ENCODE peak calls at places on chromosome 1, in five cellular contexts. I is K562, N is H9, U is spleen, H is neural progenitor cell. L is an unnamed sample.
A peak's percentile ranks its signal among the peaks of the same experiment; 100 is the strongest.

GRCh38 chr1:111599781-111600180 is 19.8 kb upstream of the RAP1A start:
- DNase-seq in I (peak; percentile 84), N (no peak), U (no peak), H (no peak), L (no peak)

GRCh38 chr1:68234094-68234493 is 1.8 kb upstream of the WLS start:
- DNase-seq in I (no peak), N (no peak), U (no peak), H (no peak), L (no peak)

GRCh38 chr1:221246067-221246466 is 366.8 kb downstream of the HLX start:
- DNase-seq in I (no peak), N (no peak), U (no peak), H (no peak), L (no peak)

GRCh38 chr1:218350909-218351616 is 5.9 kb downstream of the TGFB2 start:
- DNase-seq in I (no peak), N (no peak), U (no peak), H (no peak), L (no peak)

GRCh38 chr1:112836642-112837041 is 119.4 kb downstream of the SLC16A1 start:
- DNase-seq in I (no peak), N (no peak), U (no peak), H (no peak), L (no peak)

GRCh38 chr1:18954270-18955071 is 2.0 kb downstream of the IFFO2 start:
- DNase-seq in I (no peak), N (no peak), U (no peak), H (no peak), L (peak; percentile 32)

GRCh38 chr1:107820797-107821196 is 144.2 kb downstream of the VAV3 start:
- DNase-seq in I (no peak), N (no peak), U (no peak), H (no peak), L (peak; percentile 62)

GRCh38 chr1:230243583-230244377 is 176.7 kb downstream of the GALNT2 start:
- DNase-seq in I (no peak), N (no peak), U (no peak), H (no peak), L (peak; percentile 22)

GRCh38 chr1:111157425-111157824 is 17.4 kb downstream of the CEPT1 start:
- DNase-seq in I (no peak), N (no peak), U (no peak), H (no peak), L (no peak)

GRCh38 chr1:53637726-53638640 is 101.0 kb downstream of the GLIS1 start:
- DNase-seq in I (no peak), N (peak; percentile 16), U (peak; percentile 55), H (no peak), L (no peak)

GRCh38 chr1:77399250-77400086 is 117.6 kb downstream of the AK5 start:
- DNase-seq in I (no peak), N (no peak), U (no peak), H (peak; percentile 87), L (no peak)
- TF ChIP-seq CTCF in I (no peak), N (no peak), U (no peak), H (no peak), L (no peak)

GRCh38 chr1:236149003-236149595 is 6.8 kb downstream of the GPR137B start:
- DNase-seq in I (no peak), N (no peak), U (no peak), H (no peak), L (no peak)
- H3K27ac ChIP-seq in I (no peak overlapping the region), N (no peak overlapping the region), U (peak overlapping the region; percentile 54), H (no peak overlapping the region), L (no peak overlapping the region)

GRCh38 chr1:203278885-203279406 is 26.4 kb upstream of the BTG2 start:
- DNase-seq in I (no peak), N (no peak), U (no peak), H (no peak), L (no peak)

GRCh38 chr1:203282720-203283542 is 22.4 kb upstream of the BTG2 start:
- DNase-seq in I (no peak), N (no peak), U (peak; percentile 78), H (no peak), L (no peak)

GRCh38 chr1:203281851-203282661 is 23.3 kb upstream of the BTG2 start:
- DNase-seq in I (no peak), N (no peak), U (no peak), H (no peak), L (no peak)

GRCh38 chr1:203280061-203280460 is 25.3 kb upstream of the BTG2 start:
- DNase-seq in I (no peak), N (no peak), U (no peak), H (no peak), L (no peak)

GRCh38 chr1:203281033-203281432 is 24.3 kb upstream of the BTG2 start:
- DNase-seq in I (no peak), N (no peak), U (no peak), H (no peak), L (peak; percentile 92)
- TF ChIP-seq CTCF in I (peak; percentile 19), N (peak; percentile 25), U (no peak), H (peak; percentile 4), L (no peak)

DNA sequence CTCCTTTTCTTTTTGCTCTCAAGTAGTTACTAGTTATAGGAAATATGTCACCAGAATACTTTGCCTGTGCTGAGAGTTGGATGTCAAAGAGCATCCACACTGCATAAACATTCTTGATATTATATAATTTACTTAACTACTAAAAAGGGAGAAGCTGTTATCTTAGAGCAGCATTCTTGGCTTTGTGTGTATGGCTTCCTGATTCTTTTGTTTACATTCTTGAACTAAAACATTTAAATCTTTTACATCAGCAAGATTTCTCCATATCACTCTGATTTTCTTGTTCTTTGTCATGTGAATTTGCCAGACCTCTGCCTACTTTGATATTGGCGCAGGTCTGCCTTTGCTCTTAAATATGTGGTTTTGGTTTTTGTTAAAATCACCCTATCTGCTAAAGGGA is 48.8 kb downstream of the SUCO start:
- DNase-seq in I (no peak), N (no peak), U (no peak), H (no peak), L (no peak)
- H3K27ac ChIP-seq in I (no peak overlapping the region), N (no peak overlapping the region), U (no peak overlapping the region), H (no peak overlapping the region), L (no peak overlapping the region)

DNA sequence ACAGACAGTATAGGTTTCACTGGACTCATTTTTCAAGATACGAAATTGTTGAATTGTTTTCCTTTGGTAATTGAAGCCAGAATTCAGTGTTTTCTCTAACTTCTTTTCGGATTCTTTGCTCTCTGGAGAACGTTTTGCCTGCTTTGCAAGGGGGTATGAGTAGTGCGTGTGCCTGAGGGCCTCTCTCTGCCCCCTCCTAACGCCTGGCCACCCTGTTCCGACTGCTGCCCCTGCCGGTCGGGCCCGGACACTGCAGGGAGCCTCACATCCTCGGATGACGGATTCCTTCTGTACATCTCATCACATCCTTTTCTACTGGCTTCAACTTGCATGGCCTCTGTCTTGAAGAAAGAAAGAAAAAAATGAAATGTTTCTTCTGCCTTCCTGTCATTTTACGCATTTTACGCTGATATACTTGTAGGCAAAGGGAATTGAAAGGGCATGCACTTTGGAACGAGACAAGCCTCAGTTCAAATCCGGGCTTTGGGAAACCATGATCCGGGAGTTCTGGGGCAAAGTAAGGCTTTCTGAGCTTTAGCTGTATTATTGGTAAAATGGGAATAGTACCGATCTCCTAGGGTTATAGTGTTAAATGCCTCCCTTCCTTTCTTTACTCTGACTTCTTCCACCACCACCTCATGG is 65.1 kb downstream of the DISC1 start:
- DNase-seq in I (peak; percentile 61), N (peak; percentile 76), U (no peak), H (peak; percentile 64), L (peak; percentile 23)
- TF ChIP-seq CTCF in I (peak; percentile 76), N (peak; percentile 90), U (no peak), H (peak; percentile 82), L (peak; percentile 50)

L was measured in RWPE1.